ENCODE peak calls at places on chromosomes 12 and 14, in four cellular contexts. T is adrenal gland, U is mucosa of descending colon, Z is PC-3. S is an unnamed sample. For H3K4me1, the result is how much of the 10 kb centered on the place peaks cover.

GRCh38 chr12:110998971-110999370 is 78.6 kb upstream of the MYL2 start:
- DNase-seq in U (no peak), T (no peak), Z (no peak), S (no peak)

GRCh38 chr14:64410084-64410774 is 22.1 kb downstream of the MTHFD1 start:
- DNase-seq in U (no peak), T (peak), Z (peak), S (no peak)

GRCh38 chr12:47189753-47190152 is 110.0 kb upstream of the AMIGO2 start:
- DNase-seq in T (no peak), U (no peak), Z (no peak), S (no peak)

GRCh38 chr14:68521557-68521901 is 271.3 kb downstream of the ZFP36L1 start:
- DNase-seq in T (no peak), Z (no peak), U (no peak), S (no peak)

GRCh38 chr12:66482880-66483279 is 180.6 kb downstream of the HELB start:
- DNase-seq in T (no peak), Z (no peak), U (no peak), S (no peak)

GRCh38 chr14:34078117-34078743 is 127.4 kb upstream of the EGLN3 start:
- DNase-seq in T (peak), U (no peak), Z (peak), S (no peak)

GRCh38 chr12:109881752-109882151 is 1.4 kb upstream of the GLTP start:
- DNase-seq in T (no peak), U (no peak), Z (peak), S (no peak)

GRCh38 chr14:89336338-89336737 is 80.7 kb downstream of the FOXN3 start:
- DNase-seq in U (no peak), T (no peak), Z (peak), S (no peak)

GRCh38 chr12:97140355-97140754 is 233.3 kb downstream of the NEDD1 start:
- DNase-seq in T (no peak), U (no peak), Z (no peak), S (no peak)

GRCh38 chr12:130626601-130627000 is 89.5 kb downstream of the RIMBP2 start:
- DNase-seq in T (no peak), U (no peak), Z (no peak), S (no peak)

GRCh38 chr14:48504921-48505320 is 829.5 kb upstream of the MDGA2 start:
- DNase-seq in U (no peak), Z (no peak), T (no peak), S (no peak)

GRCh38 chr14:29215853-29216252 is 449.3 kb downstream of the FOXG1 start:
- DNase-seq in T (no peak), U (no peak), Z (no peak), S (no peak)

GRCh38 chr12:115920395-115921183 is 356.9 kb downstream of the MED13L start:
- DNase-seq in U (no peak), Z (no peak), T (no peak), S (no peak)

GRCh38 chr14:23207146-23207540 is 23.7 kb upstream of the SLC7A8 start:
- DNase-seq in U (no peak), Z (no peak), T (no peak), S (no peak)

GRCh38 chr14:100340454-100340813 is 17.3 kb downstream of the SLC25A47 start:
- DNase-seq in U (no peak), T (no peak), Z (no peak), S (no peak)

GRCh38 chr12:4271433-4272013 is 2.0 kb upstream of the CCND2 start:
- DNase-seq in T (no peak), U (peak), Z (no peak), S (no peak)

GRCh38 chr14:94864421-94865195 is 94.7 kb upstream of the GSC start:
- DNase-seq in U (no peak), Z (no peak), T (no peak), S (no peak)

GRCh38 chr12:104975621-104976343 is 10.3 kb upstream of the NOPCHAP1 start:
- DNase-seq in T (no peak), Z (peak), U (no peak), S (no peak)

GRCh38 chr14:51432302-51432948 is 192.4 kb downstream of the TMX1 start:
- DNase-seq in U (no peak), Z (no peak), T (no peak), S (no peak)

GRCh38 chr12:114163766-114164165 is 197.6 kb upstream of the RBM19 start:
- DNase-seq in Z (peak), U (no peak), T (no peak), S (no peak)

GRCh38 chr12:95548539-95549391 is 2.5 kb downstream of the USP44 start:
- DNase-seq in T (peak), U (peak), Z (no peak), S (no peak)

GRCh38 chr14:29140059-29140458 is 373.5 kb downstream of the FOXG1 start:
- DNase-seq in U (no peak), Z (no peak), T (no peak), S (no peak)

GRCh38 chr12:6141048-6141447 is 16.6 kb upstream of the VWF start:
- DNase-seq in U (no peak), T (peak), Z (no peak), S (no peak)

GRCh38 chr14:77276295-77276935 is 5.4 kb upstream of the NGB start:
- DNase-seq in U (no peak), Z (no peak), T (no peak), S (no peak)
- TF ChIP-seq CTCF in U (no peak), Z (no peak), T (no peak), S (no peak)

GRCh38 chr14:21518725-21519124 is 7.4 kb downstream of the SALL2 start:
- DNase-seq in Z (no peak), U (no peak), T (no peak), S (no peak)
- H3K4me1 ChIP-seq in Z (under half), U (under half), T (under half), S (under half)

GRCh38 chr14:97603201-97603600 is 806.0 kb downstream of the VRK1 start:
- DNase-seq in U (no peak), Z (no peak), T (no peak), S (no peak)
- H3K4me3 ChIP-seq in U (no peak), Z (no peak), T (no peak), S (no peak)

DNA sequence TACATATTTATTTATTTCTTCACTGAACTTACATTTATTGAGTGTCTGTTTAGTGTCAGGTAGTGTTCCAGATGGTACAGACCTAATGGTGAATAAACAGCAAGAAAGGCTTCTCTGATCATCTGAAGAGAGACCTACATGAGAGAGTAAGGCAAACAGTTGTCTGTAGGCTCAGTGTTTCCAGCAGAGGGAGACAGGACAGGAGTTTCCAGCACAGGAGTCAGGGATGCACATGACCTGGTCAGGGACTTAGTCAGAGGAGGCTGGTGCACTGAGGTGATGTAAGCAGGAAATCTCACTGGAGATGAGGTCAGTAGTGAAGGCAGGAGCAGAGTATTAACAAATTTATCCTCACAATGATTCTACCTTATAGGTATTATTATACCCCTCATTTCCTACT is 233.2 kb downstream of the MDGA2 start:
- DNase-seq in T (no peak), Z (peak), U (no peak), S (peak)
- TF ChIP-seq CTCF in T (no peak), Z (peak), U (no peak), S (peak)